ENCODE peak calls at places on chromosomes 2 and 18, in five cellular contexts. One of them, this sample, is unnamed.
A peak's percentile ranks its signal among the peaks of the same experiment; 100 is the strongest.

GRCh38 chr2:60961457-60961856 is 56.1 kb upstream of the PEX13 start:
- DNase-seq in hypothalamus: no peak
- DNase-seq in T-helper 17 cell: no peak
- DNase-seq in EL: peak; percentile 8
- DNase-seq in AG10803: peak; percentile 77
- DNase-seq in this sample: no peak

GRCh38 chr2:161825429-161825828 is 201.2 kb downstream of the SLC4A10 start:
- DNase-seq in hypothalamus: no peak
- DNase-seq in T-helper 17 cell: no peak
- DNase-seq in EL: no peak
- DNase-seq in AG10803: no peak
- DNase-seq in this sample: no peak

GRCh38 chr2:201996681-201997254 is 36.9 kb upstream of the FZD7 start:
- DNase-seq in hypothalamus: no peak
- DNase-seq in T-helper 17 cell: no peak
- DNase-seq in EL: no peak
- DNase-seq in AG10803: no peak
- DNase-seq in this sample: peak; percentile 62

GRCh38 chr2:223797073-223797472 is 40.3 kb downstream of the AP1S3 start:
- DNase-seq in hypothalamus: no peak
- DNase-seq in T-helper 17 cell: no peak
- DNase-seq in EL: peak; percentile 8
- DNase-seq in AG10803: no peak
- DNase-seq in this sample: no peak

GRCh38 chr2:113240150-113240914 is 38.4 kb downstream of the PAX8 start:
- DNase-seq in hypothalamus: peak; percentile 49
- DNase-seq in T-helper 17 cell: no peak
- DNase-seq in EL: peak; percentile 88
- DNase-seq in AG10803: peak; percentile 93
- DNase-seq in this sample: no peak

GRCh38 chr18:35296079-35296478 is 6.0 kb upstream of the ZSCAN30 start:
- DNase-seq in hypothalamus: no peak
- DNase-seq in T-helper 17 cell: no peak
- DNase-seq in EL: no peak
- DNase-seq in AG10803: no peak
- DNase-seq in this sample: no peak

GRCh38 chr18:79252904-79253633 is 142.7 kb upstream of the NFATC1 start:
- DNase-seq in hypothalamus: no peak
- DNase-seq in T-helper 17 cell: no peak
- DNase-seq in EL: no peak
- DNase-seq in AG10803: no peak
- DNase-seq in this sample: no peak

GRCh38 chr2:163682695-163683094 is 53.1 kb downstream of the FIGN start:
- DNase-seq in hypothalamus: no peak
- DNase-seq in T-helper 17 cell: no peak
- DNase-seq in EL: peak; percentile 40
- DNase-seq in AG10803: peak; percentile 22
- DNase-seq in this sample: no peak

GRCh38 chr18:3151379-3152264 is 68.1 kb downstream of the MYOM1 start:
- DNase-seq in hypothalamus: no peak
- DNase-seq in T-helper 17 cell: no peak
- DNase-seq in EL: peak; percentile 28
- DNase-seq in AG10803: peak; percentile 32
- DNase-seq in this sample: no peak

GRCh38 chr2:41698787-41699422 is 348.9 kb upstream of the PKDCC start:
- DNase-seq in hypothalamus: no peak
- DNase-seq in T-helper 17 cell: no peak
- DNase-seq in EL: no peak
- DNase-seq in AG10803: no peak
- DNase-seq in this sample: no peak

GRCh38 chr18:62790836-62791772 is 75.8 kb downstream of the PHLPP1 start:
- DNase-seq in hypothalamus: no peak
- DNase-seq in T-helper 17 cell: no peak
- DNase-seq in EL: peak; percentile 30
- DNase-seq in AG10803: peak; percentile 47
- DNase-seq in this sample: no peak

GRCh38 chr2:42163444-42164045 is 5.6 kb upstream of the EML4 start:
- DNase-seq in hypothalamus: no peak
- DNase-seq in T-helper 17 cell: no peak
- DNase-seq in EL: peak; percentile 6
- DNase-seq in AG10803: peak; percentile 78
- DNase-seq in this sample: no peak

GRCh38 chr2:128325665-128326181 is 7.1 kb upstream of the HS6ST1 start:
- DNase-seq in hypothalamus: no peak
- DNase-seq in T-helper 17 cell: no peak
- DNase-seq in EL: no peak
- DNase-seq in AG10803: no peak
- DNase-seq in this sample: no peak

GRCh38 chr2:152176113-152176714 is 651 bp upstream of the STAM2 start:
- DNase-seq in hypothalamus: no peak
- DNase-seq in T-helper 17 cell: no peak
- DNase-seq in EL: no peak
- DNase-seq in AG10803: peak; percentile 22
- DNase-seq in this sample: peak; percentile 16

GRCh38 chr2:30957591-30957990 is 150.3 kb upstream of the CAPN13 start:
- DNase-seq in hypothalamus: no peak
- DNase-seq in T-helper 17 cell: no peak
- DNase-seq in EL: no peak
- DNase-seq in AG10803: no peak
- DNase-seq in this sample: no peak

GRCh38 chr2:3148716-3149115 is 228.9 kb downstream of the EIPR1 start:
- DNase-seq in hypothalamus: no peak
- DNase-seq in T-helper 17 cell: no peak
- DNase-seq in EL: no peak
- DNase-seq in AG10803: no peak
- DNase-seq in this sample: no peak

GRCh38 chr2:222760301-222760897 is 88.9 kb downstream of the MOGAT1 start:
- DNase-seq in hypothalamus: no peak
- DNase-seq in T-helper 17 cell: no peak
- DNase-seq in EL: no peak
- DNase-seq in AG10803: no peak
- DNase-seq in this sample: no peak

GRCh38 chr2:98269830-98270229 is 76.4 kb upstream of the CNGA3 start:
- DNase-seq in hypothalamus: no peak
- DNase-seq in T-helper 17 cell: no peak
- DNase-seq in EL: no peak
- DNase-seq in AG10803: peak; percentile 36
- DNase-seq in this sample: no peak

GRCh38 chr2:213202006-213202405 is 50.6 kb upstream of the IKZF2 start:
- DNase-seq in hypothalamus: no peak
- DNase-seq in T-helper 17 cell: no peak
- DNase-seq in EL: no peak
- DNase-seq in AG10803: peak; percentile 31
- DNase-seq in this sample: no peak

GRCh38 chr18:48947583-48947982 is 3.2 kb downstream of the SMAD7 start:
- DNase-seq in hypothalamus: peak; percentile 29
- DNase-seq in T-helper 17 cell: no peak
- DNase-seq in EL: peak; percentile 45
- DNase-seq in AG10803: no peak
- DNase-seq in this sample: no peak

GRCh38 chr18:833197-833596 is 21.2 kb upstream of the YES1 start:
- DNase-seq in hypothalamus: no peak
- DNase-seq in T-helper 17 cell: no peak
- DNase-seq in EL: no peak
- DNase-seq in AG10803: no peak
- DNase-seq in this sample: no peak

GRCh38 chr2:33550206-33550605 is 48.9 kb downstream of the FAM98A start:
- DNase-seq in hypothalamus: no peak
- DNase-seq in T-helper 17 cell: no peak
- DNase-seq in EL: no peak
- DNase-seq in AG10803: no peak
- DNase-seq in this sample: no peak

GRCh38 chr18:79387615-79388014 is 8.1 kb upstream of the NFATC1 start:
- DNase-seq in hypothalamus: no peak
- DNase-seq in T-helper 17 cell: no peak
- DNase-seq in EL: no peak
- DNase-seq in AG10803: no peak
- DNase-seq in this sample: no peak

GRCh38 chr18:79599503-79599931 is 80.1 kb upstream of the CTDP1 start:
- DNase-seq in hypothalamus: no peak
- DNase-seq in T-helper 17 cell: no peak
- DNase-seq in EL: peak; percentile 12
- DNase-seq in AG10803: peak; percentile 74
- DNase-seq in this sample: no peak

GRCh38 chr2:176677746-176678145 is 408.5 kb downstream of the MTX2 start:
- DNase-seq in hypothalamus: no peak
- DNase-seq in T-helper 17 cell: no peak
- DNase-seq in EL: no peak
- DNase-seq in AG10803: no peak
- DNase-seq in this sample: no peak

GRCh38 chr2:226981731-226982373 is 146.0 kb downstream of the RHBDD1 start:
- DNase-seq in hypothalamus: no peak
- DNase-seq in T-helper 17 cell: no peak
- DNase-seq in EL: no peak
- DNase-seq in AG10803: no peak
- DNase-seq in this sample: no peak

GRCh38 chr2:120825370-120826259 is 89.9 kb downstream of the GLI2 start:
- DNase-seq in hypothalamus: peak; percentile 74
- DNase-seq in T-helper 17 cell: no peak
- DNase-seq in EL: peak; percentile 74
- DNase-seq in AG10803: peak; percentile 93
- DNase-seq in this sample: no peak

GRCh38 chr18:5420909-5421308 is 122.9 kb downstream of the EPB41L3 start:
- DNase-seq in hypothalamus: no peak
- DNase-seq in T-helper 17 cell: no peak
- DNase-seq in EL: no peak
- DNase-seq in AG10803: no peak
- DNase-seq in this sample: no peak

This sample was measured in NCI-H526 treated with DMSO at 0.1 percent for 48 hours.